ENCODE peak calls at places on chromosomes 6 and 20, in five cellular contexts. G is HEK293T, I is H1, Z is HepG2, R is GM12878. A is an unnamed sample.

GRCh38 chr20:61649879-61650200 is 397.8 kb downstream of the CDH4 start:
- DNase-seq in Z (no peak), R (no peak), G (no peak), I (no peak), A (no peak)

GRCh38 chr6:170073846-170074245 is 217.0 kb downstream of the DLL1 start:
- DNase-seq in G (no peak), I (no peak), Z (no peak), R (no peak), A (no peak)

GRCh38 chr6:121157913-121158312 is 176.4 kb downstream of the TBC1D32 start:
- DNase-seq in I (no peak), R (no peak), G (no peak), Z (no peak), A (no peak)

GRCh38 chr20:25213566-25214415 is 18.3 kb downstream of the ENTPD6 start:
- DNase-seq in Z (no peak), I (no peak), R (no peak), G (no peak), A (no peak)

GRCh38 chr6:26044140-26045045 is 42.8 kb upstream of the HFE start:
- DNase-seq in Z (peak; percentile 86), I (no peak), G (no peak), R (no peak), A (no peak)

GRCh38 chr6:33450434-33450833 is 3.9 kb upstream of the ZBTB9 start:
- DNase-seq in R (no peak), G (no peak), Z (no peak), I (no peak), A (no peak)

GRCh38 chr20:5221078-5221430 is 94.2 kb downstream of the CDS2 start:
- DNase-seq in G (no peak), R (no peak), Z (no peak), I (no peak), A (no peak)

GRCh38 chr6:149534742-149535141 is 11.1 kb downstream of the PPIL4 start:
- DNase-seq in R (no peak), Z (no peak), G (no peak), I (no peak), A (no peak)

GRCh38 chr6:167116109-167116837 is 6.6 kb upstream of the CCR6 start:
- DNase-seq in G (no peak), I (no peak), Z (no peak), R (no peak), A (no peak)

GRCh38 chr6:28542440-28543293 is 17.0 kb downstream of the GPX5 start:
- DNase-seq in R (peak; percentile 64), G (peak; percentile 81), Z (peak; percentile 80), I (peak; percentile 94), A (peak; percentile 88)

GRCh38 chr6:41706876-41707564 is 28.4 kb downstream of the TFEB start:
- DNase-seq in Z (no peak), R (no peak), I (no peak), G (no peak), A (no peak)

GRCh38 chr6:143727035-143727434 is 49.3 kb downstream of the PHACTR2 start:
- DNase-seq in G (no peak), Z (no peak), R (no peak), I (no peak), A (no peak)

GRCh38 chr6:95321106-95321505 is 256.2 kb upstream of the MANEA start:
- DNase-seq in I (no peak), R (no peak), Z (no peak), G (no peak), A (no peak)

GRCh38 chr6:43060034-43060754 is 763 bp downstream of the KLC4 start:
- DNase-seq in I (no peak), Z (peak; percentile 87), G (no peak), R (no peak), A (no peak)

GRCh38 chr20:38060536-38060935 is 27.0 kb downstream of the RPRD1B start:
- DNase-seq in Z (no peak), R (no peak), I (peak; percentile 47), G (no peak), A (peak; percentile 46)

GRCh38 chr6:159061146-159061545 is 16.4 kb upstream of the TAGAP start:
- DNase-seq in Z (no peak), G (no peak), R (no peak), I (no peak), A (no peak)

GRCh38 chr20:1165941-1166340 is 18.8 kb downstream of the TMEM74B start:
- DNase-seq in I (no peak), G (no peak), R (no peak), Z (no peak), A (no peak)

GRCh38 chr20:57237006-57237953 is 29.2 kb downstream of the BMP7 start:
- DNase-seq in Z (no peak), I (no peak), R (no peak), G (no peak), A (no peak)

GRCh38 chr6:315921-316752 is 23.9 kb downstream of the DUSP22 start:
- DNase-seq in R (peak; percentile 80), I (no peak), G (no peak), Z (no peak), A (no peak)

GRCh38 chr6:149990672-149991402 is 27.1 kb downstream of the ULBP1 start:
- DNase-seq in I (no peak), R (no peak), G (peak; percentile 69), Z (no peak), A (no peak)

GRCh38 chr20:23626040-23626620 is 11.6 kb downstream of the CST3 start:
- DNase-seq in Z (no peak), R (no peak), I (no peak), G (no peak), A (no peak)

GRCh38 chr6:21149460-21149859 is 444.1 kb upstream of the SOX4 start:
- DNase-seq in I (no peak), G (no peak), Z (no peak), R (no peak), A (no peak)

GRCh38 chr20:37416202-37417145 is 70.5 kb downstream of the SRC start:
- DNase-seq in G (no peak), I (no peak), R (no peak), Z (no peak), A (no peak)

GRCh38 chr6:89787660-89788338 is 31.8 kb downstream of the MDN1 start:
- DNase-seq in R (no peak), G (no peak), Z (no peak), I (no peak), A (no peak)

GRCh38 chr6:127924440-127924839 is 23.6 kb upstream of the THEMIS start:
- DNase-seq in G (no peak), R (no peak), Z (no peak), I (no peak), A (no peak)

GRCh38 chr20:36273414-36274247 is 32.5 kb upstream of the DLGAP4 start:
- DNase-seq in R (no peak), G (no peak), Z (no peak), I (no peak), A (no peak)

DNA sequence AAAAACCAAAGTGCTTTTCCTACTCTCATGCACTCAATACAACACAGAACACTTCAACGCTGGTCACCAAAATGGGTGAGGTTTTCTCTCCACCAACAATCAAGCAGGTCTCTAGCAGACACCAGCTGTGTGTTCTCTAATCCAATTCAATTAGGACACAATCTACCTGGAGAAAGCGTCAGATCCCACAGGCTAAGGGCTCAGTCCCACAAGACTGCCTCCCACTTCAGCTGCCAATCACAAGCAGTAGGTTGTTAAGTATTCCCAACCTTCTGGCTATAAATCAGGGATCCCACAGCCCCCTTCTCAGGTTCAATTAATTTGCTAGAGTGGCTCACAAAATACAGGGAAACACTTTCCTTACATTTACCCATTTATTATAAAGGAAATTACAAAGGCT is 47.7 kb downstream of the STMND1 start:
- DNase-seq in G (no peak), I (no peak), Z (no peak), R (no peak), A (no peak)
- TF ChIP-seq SUZ12 in G (no peak), I (no peak), Z (no peak), R (no peak), A (no peak)

DNA sequence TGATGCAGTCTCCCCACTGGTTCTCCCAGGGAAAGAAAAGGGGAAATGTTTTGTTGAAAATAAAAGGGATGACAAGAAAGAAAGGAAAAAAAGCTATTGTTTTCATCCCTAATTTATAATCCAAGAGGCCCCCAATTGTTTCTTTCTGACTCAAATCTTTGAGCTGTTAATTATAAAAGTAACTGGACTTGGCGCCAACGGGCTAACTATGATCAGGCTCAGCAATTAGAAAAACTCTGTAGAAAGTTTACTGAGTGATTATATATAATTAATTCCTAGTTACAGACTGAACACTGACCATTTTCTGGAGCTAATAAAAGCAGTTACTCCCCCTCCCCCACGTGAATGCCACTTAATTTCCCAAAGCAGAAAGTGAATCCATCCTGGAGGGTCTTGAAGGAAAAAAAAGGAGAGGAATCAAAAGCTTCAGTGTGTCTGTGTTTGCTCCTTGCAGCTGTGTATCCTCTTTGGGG is 3.2 kb downstream of the ZMYND8 start:
- DNase-seq in Z (no peak), G (no peak), I (no peak), R (no peak), A (no peak)
- TF ChIP-seq SUZ12 in Z (no peak), G (no peak), I (no peak), R (no peak), A (no peak)

GRCh38 chr20:63092660-63093215 is 86.0 kb upstream of the BHLHE23 start:
- DNase-seq in R (no peak), G (no peak), Z (no peak), I (no peak), A (no peak)

GRCh38 chr20:63093966-63094766 is 87.4 kb upstream of the BHLHE23 start:
- DNase-seq in R (no peak), G (no peak), Z (no peak), I (no peak), A (no peak)

GRCh38 chr20:63096681-63097335 is 90.0 kb upstream of the BHLHE23 start:
- DNase-seq in I (no peak), G (no peak), Z (no peak), R (no peak), A (no peak)

GRCh38 chr20:63095718-63096654 is 89.2 kb upstream of the BHLHE23 start:
- DNase-seq in Z (no peak), G (no peak), R (no peak), I (no peak), A (no peak)

GRCh38 chr20:63094767-63095499 is 88.2 kb upstream of the BHLHE23 start:
- DNase-seq in Z (no peak), G (no peak), R (no peak), I (no peak), A (no peak)
- TF ChIP-seq SUZ12 in Z (no peak), G (no peak), R (no peak), I (no peak), A (no peak)

GRCh38 chr6:39298061-39298460 is 16.2 kb downstream of the KCNK17 start:
- DNase-seq in R (no peak), I (no peak), Z (peak; percentile 53), G (no peak), A (no peak)

GRCh38 chr6:39294899-39295298 is 19.3 kb downstream of the KCNK17 start:
- DNase-seq in R (no peak), Z (no peak), G (no peak), I (no peak), A (no peak)

GRCh38 chr6:39294133-39294532 is 20.1 kb downstream of the KCNK17 start:
- DNase-seq in Z (no peak), R (no peak), G (no peak), I (no peak), A (no peak)

GRCh38 chr6:39296745-39297640 is 17.2 kb downstream of the KCNK17 start:
- DNase-seq in R (no peak), I (no peak), G (no peak), Z (no peak), A (no peak)

DNA sequence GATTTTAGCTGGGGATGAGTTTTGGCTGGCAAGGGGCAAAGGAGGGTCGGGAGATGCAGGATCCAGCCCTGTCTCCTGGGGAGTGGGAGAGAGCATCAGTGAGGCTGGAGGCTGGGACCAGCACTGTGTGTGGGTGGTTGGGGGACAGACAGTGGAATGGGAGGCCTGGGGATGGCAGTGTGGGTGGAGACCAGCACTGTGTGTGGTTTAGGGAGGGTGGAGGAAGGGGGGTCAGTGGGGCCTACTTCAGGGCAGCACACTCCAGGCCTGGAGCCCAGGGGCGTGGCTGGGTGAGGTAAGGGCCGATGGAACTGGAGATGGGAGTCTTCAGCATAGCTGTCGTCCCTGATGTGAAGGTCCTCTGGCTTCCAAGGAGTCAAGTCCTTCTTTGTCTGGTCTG is 18.7 kb downstream of the KCNK17 start:
- DNase-seq in R (no peak), I (no peak), Z (no peak), G (no peak), A (no peak)
- TF ChIP-seq SUZ12 in R (no peak), I (no peak), Z (no peak), G (no peak), A (no peak)

A was measured in NT2/D1.